ENCODE peak calls at places on chromosome 3, in seven cellular contexts. One of them, this sample, is unnamed.
A peak's percentile ranks its signal among the peaks of the same experiment; 100 is the strongest.

GRCh38 chr3:184806567-184807271 is 5.2 kb upstream of the VPS8 start:
- DNase-seq in A549: no peak
- DNase-seq in fibroblast of lung: no peak
- DNase-seq in HepG2: no peak
- DNase-seq in neuronal stem cell: no peak
- DNase-seq in mammary epithelial cell: no peak
- DNase-seq in H9: no peak
- DNase-seq in this sample: no peak

GRCh38 chr3:172561894-172562664 is 38.8 kb upstream of the TNFSF10 start:
- DNase-seq in H9: no peak
- DNase-seq in fibroblast of lung: no peak
- DNase-seq in A549: peak; percentile 16
- DNase-seq in mammary epithelial cell: peak; percentile 17
- DNase-seq in neuronal stem cell: no peak
- DNase-seq in HepG2: no peak
- DNase-seq in this sample: no peak

GRCh38 chr3:95798628-95799027 is 1015.8 kb upstream of the EPHA6 start:
- DNase-seq in H9: no peak
- DNase-seq in mammary epithelial cell: no peak
- DNase-seq in A549: no peak
- DNase-seq in fibroblast of lung: no peak
- DNase-seq in neuronal stem cell: no peak
- DNase-seq in HepG2: no peak
- DNase-seq in this sample: no peak

GRCh38 chr3:11145888-11146287 is 8.4 kb upstream of the HRH1 start:
- DNase-seq in mammary epithelial cell: peak; percentile 89
- DNase-seq in A549: peak; percentile 74
- DNase-seq in neuronal stem cell: no peak
- DNase-seq in HepG2: no peak
- DNase-seq in H9: no peak
- DNase-seq in fibroblast of lung: peak; percentile 95
- DNase-seq in this sample: no peak

GRCh38 chr3:141321109-141321497 is 47.2 kb upstream of the ZBTB38 start:
- DNase-seq in fibroblast of lung: peak; percentile 23
- DNase-seq in mammary epithelial cell: no peak
- DNase-seq in HepG2: no peak
- DNase-seq in H9: no peak
- DNase-seq in neuronal stem cell: no peak
- DNase-seq in A549: no peak
- DNase-seq in this sample: no peak

GRCh38 chr3:39965997-39966396 is 156.6 kb downstream of the MYRIP start:
- DNase-seq in A549: no peak
- DNase-seq in mammary epithelial cell: no peak
- DNase-seq in fibroblast of lung: no peak
- DNase-seq in HepG2: no peak
- DNase-seq in neuronal stem cell: no peak
- DNase-seq in H9: no peak
- DNase-seq in this sample: no peak

GRCh38 chr3:178404966-178405365 is 131.3 kb upstream of the KCNMB2 start:
- DNase-seq in HepG2: no peak
- DNase-seq in neuronal stem cell: no peak
- DNase-seq in mammary epithelial cell: no peak
- DNase-seq in H9: no peak
- DNase-seq in A549: no peak
- DNase-seq in fibroblast of lung: no peak
- DNase-seq in this sample: no peak

GRCh38 chr3:165855581-165855980 is 18.4 kb upstream of the BCHE start:
- DNase-seq in mammary epithelial cell: peak; percentile 79
- DNase-seq in HepG2: no peak
- DNase-seq in A549: no peak
- DNase-seq in fibroblast of lung: no peak
- DNase-seq in H9: no peak
- DNase-seq in neuronal stem cell: no peak
- DNase-seq in this sample: no peak

GRCh38 chr3:138034918-138035317 is 25.0 kb downstream of the CLDN18 start:
- DNase-seq in fibroblast of lung: no peak
- DNase-seq in HepG2: no peak
- DNase-seq in mammary epithelial cell: peak; percentile 36
- DNase-seq in H9: no peak
- DNase-seq in A549: no peak
- DNase-seq in neuronal stem cell: no peak
- DNase-seq in this sample: no peak

GRCh38 chr3:126307591-126308393 is 49.4 kb downstream of the KLF15 start:
- DNase-seq in H9: no peak
- DNase-seq in neuronal stem cell: no peak
- DNase-seq in A549: no peak
- DNase-seq in HepG2: no peak
- DNase-seq in fibroblast of lung: no peak
- DNase-seq in mammary epithelial cell: no peak
- DNase-seq in this sample: no peak

GRCh38 chr3:141486735-141487418 is at the start of gene RASA2:
- DNase-seq in H9: peak; percentile 82
- DNase-seq in fibroblast of lung: peak; percentile 74
- DNase-seq in mammary epithelial cell: peak; percentile 64
- DNase-seq in neuronal stem cell: peak; percentile 81
- DNase-seq in A549: peak; percentile 79
- DNase-seq in HepG2: peak; percentile 26
- DNase-seq in this sample: peak; percentile 82

GRCh38 chr3:170055209-170055608 is 17.4 kb downstream of the GPR160 start:
- DNase-seq in neuronal stem cell: no peak
- DNase-seq in HepG2: no peak
- DNase-seq in fibroblast of lung: no peak
- DNase-seq in A549: no peak
- DNase-seq in mammary epithelial cell: peak; percentile 70
- DNase-seq in H9: no peak
- DNase-seq in this sample: no peak

GRCh38 chr3:117719316-117719926 is 1009.8 kb downstream of the TUSC7 start:
- DNase-seq in A549: peak; percentile 17
- DNase-seq in neuronal stem cell: no peak
- DNase-seq in mammary epithelial cell: peak; percentile 1
- DNase-seq in H9: no peak
- DNase-seq in HepG2: peak; percentile 8
- DNase-seq in fibroblast of lung: peak; percentile 57
- DNase-seq in this sample: no peak

GRCh38 chr3:150015906-150016305 is 45.2 kb upstream of the PFN2 start:
- DNase-seq in H9: no peak
- DNase-seq in neuronal stem cell: no peak
- DNase-seq in fibroblast of lung: no peak
- DNase-seq in mammary epithelial cell: no peak
- DNase-seq in HepG2: no peak
- DNase-seq in A549: no peak
- DNase-seq in this sample: no peak

GRCh38 chr3:53880396-53881345 is 1.3 kb downstream of the ACTR8 start:
- DNase-seq in mammary epithelial cell: no peak
- DNase-seq in fibroblast of lung: no peak
- DNase-seq in H9: no peak
- DNase-seq in HepG2: peak; percentile 25
- DNase-seq in A549: no peak
- DNase-seq in neuronal stem cell: no peak
- DNase-seq in this sample: peak; percentile 6

GRCh38 chr3:68931406-68932149 is 769 bp downstream of the TAFA4 start:
- DNase-seq in HepG2: no peak
- DNase-seq in fibroblast of lung: no peak
- DNase-seq in mammary epithelial cell: no peak
- DNase-seq in A549: no peak
- DNase-seq in neuronal stem cell: no peak
- DNase-seq in H9: peak; percentile 40
- DNase-seq in this sample: no peak

GRCh38 chr3:134614955-134615354 is 35.9 kb downstream of the KY start:
- DNase-seq in HepG2: no peak
- DNase-seq in A549: no peak
- DNase-seq in mammary epithelial cell: no peak
- DNase-seq in neuronal stem cell: no peak
- DNase-seq in fibroblast of lung: peak; percentile 56
- DNase-seq in H9: no peak
- DNase-seq in this sample: no peak

GRCh38 chr3:127796045-127796720 is 26.1 kb downstream of the MGLL start:
- DNase-seq in mammary epithelial cell: no peak
- DNase-seq in H9: no peak
- DNase-seq in HepG2: no peak
- DNase-seq in A549: no peak
- DNase-seq in neuronal stem cell: no peak
- DNase-seq in fibroblast of lung: no peak
- DNase-seq in this sample: no peak

DNA sequence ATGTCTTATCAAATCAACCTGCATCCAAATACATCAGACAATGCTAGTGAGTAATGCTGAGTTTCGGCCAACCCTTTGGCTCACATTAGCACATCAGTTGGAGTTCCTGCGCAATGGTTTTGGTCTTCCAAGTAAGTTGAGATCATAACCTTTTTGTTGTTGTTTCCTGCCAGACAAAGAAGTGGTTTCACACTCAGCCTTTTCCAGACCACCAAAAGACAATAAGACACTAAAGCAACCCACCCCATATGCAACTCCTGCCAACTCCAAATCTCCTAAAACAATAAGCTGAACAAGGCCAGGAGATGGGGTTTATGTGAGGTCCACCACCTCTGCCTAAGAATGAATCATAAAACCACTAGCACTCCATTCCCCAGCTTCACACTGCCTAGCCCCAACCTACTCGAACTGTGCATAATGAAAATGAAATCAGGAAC is 177.0 kb downstream of the ERC2 start:
- DNase-seq in H9: no peak
- DNase-seq in mammary epithelial cell: peak; percentile 70
- DNase-seq in neuronal stem cell: no peak
- DNase-seq in HepG2: no peak
- DNase-seq in A549: no peak
- DNase-seq in fibroblast of lung: no peak
- DNase-seq in this sample: no peak
- H3K4me2 ChIP-seq in H9: no peak overlapping the region
- H3K4me2 ChIP-seq in mammary epithelial cell: no peak overlapping the region
- H3K4me2 ChIP-seq in neuronal stem cell: no peak overlapping the region
- H3K4me2 ChIP-seq in HepG2: no peak overlapping the region
- H3K4me2 ChIP-seq in A549: no peak overlapping the region
- H3K4me2 ChIP-seq in fibroblast of lung: no peak overlapping the region
- H3K4me2 ChIP-seq in this sample: no peak overlapping the region

GRCh38 chr3:55332191-55332590 is 154.9 kb downstream of the WNT5A start:
- DNase-seq in H9: no peak
- DNase-seq in HepG2: no peak
- DNase-seq in A549: no peak
- DNase-seq in fibroblast of lung: no peak
- DNase-seq in neuronal stem cell: no peak
- DNase-seq in mammary epithelial cell: no peak
- DNase-seq in this sample: no peak

GRCh38 chr3:55329849-55330248 is 157.3 kb downstream of the WNT5A start:
- DNase-seq in neuronal stem cell: no peak
- DNase-seq in mammary epithelial cell: peak; percentile 68
- DNase-seq in HepG2: no peak
- DNase-seq in A549: no peak
- DNase-seq in H9: no peak
- DNase-seq in fibroblast of lung: peak; percentile 87
- DNase-seq in this sample: no peak

GRCh38 chr3:55330756-55331155 is 156.3 kb downstream of the WNT5A start:
- DNase-seq in fibroblast of lung: peak; percentile 18
- DNase-seq in H9: no peak
- DNase-seq in neuronal stem cell: no peak
- DNase-seq in A549: no peak
- DNase-seq in HepG2: no peak
- DNase-seq in mammary epithelial cell: no peak
- DNase-seq in this sample: no peak

GRCh38 chr3:55331524-55331923 is 155.6 kb downstream of the WNT5A start:
- DNase-seq in fibroblast of lung: no peak
- DNase-seq in HepG2: no peak
- DNase-seq in A549: no peak
- DNase-seq in H9: no peak
- DNase-seq in mammary epithelial cell: no peak
- DNase-seq in neuronal stem cell: no peak
- DNase-seq in this sample: no peak

DNA sequence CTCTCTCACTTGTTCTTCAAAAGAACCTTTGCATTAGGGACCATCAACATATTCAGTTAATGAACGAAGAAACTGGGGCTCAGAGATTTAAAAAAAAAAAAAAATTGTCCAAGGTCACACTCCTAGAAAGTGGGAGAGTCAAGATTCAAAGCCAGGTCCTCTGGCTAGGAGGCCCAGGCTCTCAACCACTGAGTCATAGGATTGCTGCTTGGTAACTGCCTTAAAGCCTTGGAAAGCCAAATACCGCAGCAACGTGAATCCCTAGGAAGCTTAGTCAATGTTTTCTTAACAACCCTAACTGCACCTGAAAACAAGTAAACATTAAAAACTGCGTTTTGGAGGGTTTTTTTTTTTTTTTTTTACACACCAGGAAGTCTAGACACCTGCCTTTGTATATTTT is 156.8 kb downstream of the WNT5A start:
- DNase-seq in A549: peak; percentile 42
- DNase-seq in neuronal stem cell: no peak
- DNase-seq in H9: no peak
- DNase-seq in HepG2: no peak
- DNase-seq in mammary epithelial cell: peak; percentile 85
- DNase-seq in fibroblast of lung: peak; percentile 88
- DNase-seq in this sample: no peak
- H3K4me2 ChIP-seq in A549: peak overlapping the region; percentile 26
- H3K4me2 ChIP-seq in neuronal stem cell: no peak overlapping the region
- H3K4me2 ChIP-seq in H9: no peak overlapping the region
- H3K4me2 ChIP-seq in HepG2: no peak overlapping the region
- H3K4me2 ChIP-seq in mammary epithelial cell: no peak overlapping the region
- H3K4me2 ChIP-seq in fibroblast of lung: peak overlapping the region; percentile 73
- H3K4me2 ChIP-seq in this sample: no peak overlapping the region

GRCh38 chr3:4994823-4995499 is 15.7 kb downstream of the BHLHE40 start:
- DNase-seq in A549: peak; percentile 84
- DNase-seq in mammary epithelial cell: peak; percentile 99
- DNase-seq in H9: no peak
- DNase-seq in neuronal stem cell: no peak
- DNase-seq in fibroblast of lung: peak; percentile 74
- DNase-seq in HepG2: peak; percentile 52
- DNase-seq in this sample: no peak

GRCh38 chr3:4996223-4996765 is 17.1 kb downstream of the BHLHE40 start:
- DNase-seq in neuronal stem cell: no peak
- DNase-seq in A549: no peak
- DNase-seq in mammary epithelial cell: no peak
- DNase-seq in HepG2: no peak
- DNase-seq in fibroblast of lung: no peak
- DNase-seq in H9: no peak
- DNase-seq in this sample: no peak

GRCh38 chr3:4995500-4996053 is 16.3 kb downstream of the BHLHE40 start:
- DNase-seq in HepG2: no peak
- DNase-seq in neuronal stem cell: no peak
- DNase-seq in mammary epithelial cell: peak; percentile 96
- DNase-seq in A549: no peak
- DNase-seq in fibroblast of lung: peak; percentile 31
- DNase-seq in H9: no peak
- DNase-seq in this sample: no peak

GRCh38 chr3:4993276-4994143 is 14.3 kb downstream of the BHLHE40 start:
- DNase-seq in HepG2: no peak
- DNase-seq in A549: no peak
- DNase-seq in neuronal stem cell: no peak
- DNase-seq in fibroblast of lung: no peak
- DNase-seq in mammary epithelial cell: peak; percentile 63
- DNase-seq in H9: no peak
- DNase-seq in this sample: no peak

GRCh38 chr3:4994144-4994730 is 15.0 kb downstream of the BHLHE40 start:
- DNase-seq in mammary epithelial cell: peak; percentile 86
- DNase-seq in H9: no peak
- DNase-seq in neuronal stem cell: no peak
- DNase-seq in A549: peak; percentile 60
- DNase-seq in fibroblast of lung: peak; percentile 34
- DNase-seq in HepG2: no peak
- DNase-seq in this sample: no peak
- H3K4me2 ChIP-seq in mammary epithelial cell: peak overlapping the region; percentile 48
- H3K4me2 ChIP-seq in H9: no peak overlapping the region
- H3K4me2 ChIP-seq in neuronal stem cell: no peak overlapping the region
- H3K4me2 ChIP-seq in A549: peak overlapping the region; percentile 48
- H3K4me2 ChIP-seq in fibroblast of lung: no peak overlapping the region
- H3K4me2 ChIP-seq in HepG2: no peak overlapping the region
- H3K4me2 ChIP-seq in this sample: no peak overlapping the region

GRCh38 chr3:114958930-114959329 is 188.2 kb downstream of the ZBTB20 start:
- DNase-seq in HepG2: no peak
- DNase-seq in H9: no peak
- DNase-seq in A549: no peak
- DNase-seq in mammary epithelial cell: no peak
- DNase-seq in neuronal stem cell: no peak
- DNase-seq in fibroblast of lung: no peak
- DNase-seq in this sample: no peak
- H3K4me2 ChIP-seq in HepG2: no peak overlapping the region
- H3K4me2 ChIP-seq in H9: no peak overlapping the region
- H3K4me2 ChIP-seq in A549: no peak overlapping the region
- H3K4me2 ChIP-seq in mammary epithelial cell: no peak overlapping the region
- H3K4me2 ChIP-seq in neuronal stem cell: no peak overlapping the region
- H3K4me2 ChIP-seq in fibroblast of lung: no peak overlapping the region
- H3K4me2 ChIP-seq in this sample: no peak overlapping the region